ENCODE peak calls at places on chromosomes 5 and 9, in eight cellular contexts. I is CD4-positive, alpha-beta memory T cell; O is Panc1; Z is esophagus squamous epithelium; N is A549; V is naive thymus-derived CD4-positive, alpha-beta T cell; Y is endodermal cell; T is effector memory CD4-positive, alpha-beta T cell. A is an unnamed sample.
A peak's percentile ranks its signal among the peaks of the same experiment; 100 is the strongest.

GRCh38 chr5:74424162-74424868 is 216.2 kb downstream of the ENC1 start:
- DNase-seq in T (no peak), V (no peak), N (no peak), O (no peak), Y (no peak), I (no peak), Z (no peak), A (no peak)

GRCh38 chr9:36132081-36132480 is 4.5 kb upstream of the GLIPR2 start:
- DNase-seq in T (no peak), O (no peak), I (no peak), Y (no peak), Z (no peak), V (no peak), N (no peak), A (no peak)

GRCh38 chr5:67644221-67644920 is 447.8 kb upstream of the CD180 start:
- DNase-seq in Z (no peak), Y (no peak), N (no peak), T (no peak), V (no peak), O (no peak), I (no peak), A (no peak)

GRCh38 chr5:14036514-14036913 is 92.0 kb upstream of the DNAH5 start:
- DNase-seq in I (no peak), V (no peak), O (no peak), Z (no peak), T (no peak), Y (peak; percentile 70), N (peak; percentile 79), A (no peak)

GRCh38 chr9:19373527-19373926 is 6.5 kb downstream of the RPS6 start:
- DNase-seq in V (no peak), I (no peak), Z (no peak), Y (no peak), N (no peak), O (no peak), T (no peak), A (no peak)

GRCh38 chr5:40307920-40308319 is 371.8 kb upstream of the PTGER4 start:
- DNase-seq in V (no peak), T (no peak), Y (no peak), O (no peak), N (no peak), I (no peak), Z (no peak), A (no peak)

GRCh38 chr9:35110327-35110758 is 5.3 kb downstream of the ATOSB start:
- DNase-seq in Y (no peak), Z (no peak), I (no peak), V (no peak), O (no peak), T (no peak), N (no peak), A (no peak)

GRCh38 chr5:169956756-169957155 is 23.5 kb downstream of the INSYN2B start:
- DNase-seq in O (no peak), Y (no peak), Z (no peak), N (no peak), T (no peak), I (no peak), V (no peak), A (no peak)

GRCh38 chr9:137064027-137064879 is 6.1 kb downstream of the SAPCD2 start:
- DNase-seq in Y (peak; percentile 93), T (no peak), I (peak; percentile 56), V (peak; percentile 78), Z (no peak), N (no peak), O (no peak), A (no peak)

DNA sequence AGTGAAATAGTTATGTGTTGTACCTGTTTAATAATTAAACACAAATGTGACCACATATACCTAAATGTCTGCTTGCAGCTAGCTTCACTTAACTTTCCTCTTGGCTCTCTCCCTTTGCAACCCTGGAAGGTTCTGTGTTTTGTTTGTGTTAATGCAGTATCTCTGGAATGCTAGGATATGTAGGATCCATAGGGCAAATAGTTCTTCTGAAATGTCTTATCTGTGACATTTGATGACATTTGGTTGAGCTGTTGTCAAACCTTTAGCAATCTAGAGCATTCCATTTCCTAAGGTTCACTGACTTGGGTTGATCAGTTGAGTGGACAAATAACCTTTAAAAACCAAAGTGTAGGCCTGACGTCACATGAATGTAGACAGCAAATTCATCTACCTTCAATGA is 21.8 kb downstream of the CTNNA1 start:
- DNase-seq in Z (no peak), T (no peak), I (no peak), N (no peak), O (no peak), V (no peak), Y (no peak), A (no peak)
- H3K9me3 ChIP-seq in Z (no peaks in the 10 kb centered on the region), T (no peaks in the 10 kb centered on the region), I (no peaks in the 10 kb centered on the region), N (no peaks in the 10 kb centered on the region), O (no peaks in the 10 kb centered on the region), V (no peaks in the 10 kb centered on the region), Y (peaks cover 32% of the 10 kb centered on the region), A (no peaks in the 10 kb centered on the region)

GRCh38 chr5:179080724-179081123 is 20.6 kb downstream of the ZNF354C start:
- DNase-seq in V (no peak), Y (no peak), T (no peak), Z (no peak), N (no peak), I (no peak), O (no peak), A (no peak)

DNA sequence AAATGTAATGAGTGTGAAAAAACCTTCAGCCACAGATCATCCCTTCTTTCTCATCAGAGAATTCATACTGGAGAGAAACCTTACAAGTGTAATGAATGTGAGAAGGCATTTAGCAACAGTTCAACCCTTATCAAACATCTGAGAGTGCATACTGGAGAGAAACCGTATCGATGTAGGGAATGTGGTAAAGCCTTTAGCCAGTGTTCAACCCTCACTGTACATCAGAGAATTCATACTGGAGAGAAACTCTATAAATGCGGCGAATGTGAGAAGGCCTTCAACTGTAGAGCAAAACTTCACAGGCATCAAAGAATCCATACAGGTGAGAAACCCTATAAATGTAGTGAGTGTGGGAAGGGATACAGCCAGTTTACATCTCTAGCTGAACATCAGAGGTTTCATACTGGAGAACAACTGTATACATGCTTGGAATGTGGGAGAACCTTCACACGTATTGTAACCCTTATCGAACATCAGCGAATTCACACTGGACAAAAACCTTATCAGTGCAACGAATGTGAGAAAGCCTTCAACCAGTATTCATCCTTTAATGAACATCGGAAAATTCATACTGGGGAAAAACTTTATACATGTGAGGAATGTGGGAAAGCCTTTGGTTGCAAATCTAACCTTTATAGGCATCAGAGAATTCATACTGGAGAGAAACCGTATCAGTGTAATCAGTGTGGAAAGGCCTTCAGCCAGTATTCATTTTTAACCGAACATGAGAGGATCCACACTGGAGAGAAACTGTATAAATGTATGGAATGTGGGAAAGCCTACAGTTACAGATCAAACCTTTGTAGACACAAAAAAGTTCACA is 19.2 kb downstream of the ZNF354C start:
- DNase-seq in V (no peak), N (no peak), O (no peak), Y (no peak), I (no peak), T (no peak), Z (no peak), A (no peak)
- H3K9me3 ChIP-seq in V (peaks cover 90% of the 10 kb centered on the region), N (peaks cover 85% of the 10 kb centered on the region), O (peaks cover 79% of the 10 kb centered on the region), Y (peaks cover 94% of the 10 kb centered on the region), I (peaks cover 16% of the 10 kb centered on the region), T (peaks cover 79% of the 10 kb centered on the region), Z (peaks cover 96% of the 10 kb centered on the region), A (peaks cover 70% of the 10 kb centered on the region)

DNA sequence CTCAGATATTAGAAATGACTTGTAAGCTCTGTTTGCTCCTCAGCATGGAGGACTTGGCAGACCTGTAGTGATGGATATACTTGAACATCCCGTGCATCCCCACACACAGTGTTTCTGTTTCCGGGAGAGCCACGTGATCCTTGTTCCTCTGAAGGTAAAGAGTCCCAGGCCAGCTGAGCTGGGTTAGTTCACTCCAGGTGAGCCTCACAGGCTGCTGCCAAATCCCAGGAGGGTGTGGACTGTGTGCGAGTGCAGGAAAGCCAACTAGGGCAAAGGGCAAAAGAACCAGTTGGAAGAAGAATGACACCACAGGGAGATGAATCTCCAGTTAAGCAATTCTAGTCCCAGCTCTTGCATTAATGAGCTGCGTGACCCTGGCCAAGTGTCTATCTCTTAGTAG is 10.4 kb upstream of the TOMM5 start:
- DNase-seq in Z (no peak), V (no peak), T (no peak), Y (no peak), I (no peak), N (no peak), O (no peak), A (peak; percentile 71)
- H3K9me3 ChIP-seq in Z (no peaks in the 10 kb centered on the region), V (no peaks in the 10 kb centered on the region), T (no peaks in the 10 kb centered on the region), Y (no peaks in the 10 kb centered on the region), I (no peaks in the 10 kb centered on the region), N (no peaks in the 10 kb centered on the region), O (no peaks in the 10 kb centered on the region), A (no peaks in the 10 kb centered on the region)

GRCh38 chr9:118751077-118751847 is 618.0 kb downstream of the BRINP1 start:
- DNase-seq in V (no peak), I (no peak), Z (no peak), Y (no peak), T (no peak), N (no peak), O (no peak), A (no peak)
- H3K9me3 ChIP-seq in V (peaks cover 14% of the 10 kb centered on the region), I (no peaks in the 10 kb centered on the region), Z (no peaks in the 10 kb centered on the region), Y (peaks cover 9% of the 10 kb centered on the region), T (no peaks in the 10 kb centered on the region), N (no peaks in the 10 kb centered on the region), O (no peaks in the 10 kb centered on the region), A (peaks cover 4% of the 10 kb centered on the region)

DNA sequence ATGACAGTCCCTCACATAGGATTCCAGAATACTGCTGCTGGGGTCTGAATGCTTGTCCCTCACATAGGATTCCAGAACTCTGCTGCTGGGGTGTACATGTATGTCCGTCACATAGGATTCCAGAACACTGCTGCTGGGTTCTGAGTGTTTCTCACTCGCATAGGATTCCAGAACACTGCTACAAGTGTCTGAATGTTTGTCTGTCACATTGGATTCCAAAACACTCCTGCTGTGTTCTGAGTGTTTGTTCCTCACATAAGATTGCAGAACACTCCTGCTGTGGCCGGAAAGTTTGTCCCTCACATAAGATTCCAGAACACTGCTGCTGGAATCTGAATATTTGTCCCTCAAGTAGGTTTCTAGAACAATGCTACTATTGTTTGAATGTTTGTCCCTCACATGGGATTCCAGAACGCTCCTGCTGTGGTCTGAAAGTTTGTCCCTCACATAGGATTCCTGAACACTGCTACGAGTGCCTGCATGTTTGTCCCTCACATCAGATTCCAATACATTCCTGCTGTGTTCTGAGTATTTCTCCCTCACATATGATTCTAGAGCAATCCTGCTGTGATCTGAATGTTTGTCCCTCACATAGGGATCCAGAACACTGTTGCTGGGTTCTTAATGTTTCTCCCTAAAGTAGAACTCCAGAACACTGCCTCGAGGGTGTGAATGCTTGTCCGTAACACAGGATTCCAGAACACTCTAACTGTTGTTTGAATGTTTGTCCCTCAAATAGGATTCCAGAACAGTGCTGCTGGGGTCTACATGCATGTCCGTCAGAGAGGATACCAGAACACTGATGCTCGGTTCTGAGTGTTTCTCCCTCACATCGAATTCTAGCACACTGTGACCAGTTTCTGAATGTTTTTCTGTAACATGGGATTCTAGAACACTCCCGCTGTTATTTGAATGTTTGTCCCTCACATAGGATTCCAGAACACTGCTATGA is 200.4 kb downstream of the FOXD4L6 start:
- DNase-seq in V (no peak), T (no peak), Y (peak; percentile 37), Z (no peak), O (no peak), I (no peak), N (no peak), A (no peak)
- H3K9me3 ChIP-seq in V (peaks cover 78% of the 10 kb centered on the region), T (peaks cover 51% of the 10 kb centered on the region), Y (peaks cover 85% of the 10 kb centered on the region), Z (peaks cover 73% of the 10 kb centered on the region), O (no peaks in the 10 kb centered on the region), I (peaks cover 7% of the 10 kb centered on the region), N (peaks cover 79% of the 10 kb centered on the region), A (peaks cover 70% of the 10 kb centered on the region)